ENCODE peak calls at places on chromosomes 7 and 10, in four cellular contexts. X is CD8-positive, alpha-beta T cell; L is thoracic aorta; H is naive thymus-derived CD4-positive, alpha-beta T cell. K is an unnamed sample. For H3K9me3, the result is how much of the 10 kb centered on the place peaks cover.

GRCh38 chr10:71272122-71272771 is 46.8 kb upstream of the SLC29A3 start:
- DNase-seq in X (no peak), L (no peak), H (no peak), K (no peak)

GRCh38 chr7:29488977-29489376 is 74.7 kb upstream of the PRR15 start:
- DNase-seq in X (no peak), L (no peak), H (no peak), K (no peak)

GRCh38 chr10:132637477-132638129 is 100.0 kb downstream of the INPP5A start:
- DNase-seq in X (no peak), L (no peak), H (peak), K (peak)

GRCh38 chr10:12540341-12540781 is 191.0 kb downstream of the CAMK1D start:
- DNase-seq in X (no peak), L (no peak), H (no peak), K (no peak)

GRCh38 chr7:117818241-117818640 is 55.0 kb downstream of the CTTNBP2 start:
- DNase-seq in X (no peak), L (no peak), H (no peak), K (no peak)

GRCh38 chr10:124211921-124212320 is 118.5 kb upstream of the CHST15 start:
- DNase-seq in X (no peak), L (no peak), H (no peak), K (no peak)

GRCh38 chr7:105654994-105655900 is 74.0 kb upstream of the EFCAB10 start:
- DNase-seq in X (no peak), L (no peak), H (no peak), K (no peak)

GRCh38 chr7:68770649-68771048 is 827.6 kb upstream of the AUTS2 start:
- DNase-seq in X (no peak), L (no peak), H (no peak), K (no peak)

GRCh38 chr7:29146888-29147609 is 712 bp upstream of the CPVL start:
- DNase-seq in X (no peak), L (no peak), H (no peak), K (no peak)

GRCh38 chr7:155885162-155886160 is 73.2 kb upstream of the SHH start:
- DNase-seq in X (no peak), L (no peak), H (no peak), K (no peak)

GRCh38 chr7:78510580-78511188 is 712.1 kb downstream of the PHTF2 start:
- DNase-seq in X (no peak), L (no peak), H (no peak), K (no peak)

GRCh38 chr10:35037104-35037503 is 53.0 kb downstream of the CUL2 start:
- DNase-seq in X (no peak), L (no peak), H (no peak), K (no peak)

GRCh38 chr7:12320241-12320640 is 83.4 kb downstream of the VWDE start:
- DNase-seq in X (no peak), L (no peak), H (no peak), K (no peak)

GRCh38 chr7:33444501-33444900 is 315.1 kb downstream of the BBS9 start:
- DNase-seq in X (no peak), L (no peak), H (no peak), K (no peak)

GRCh38 chr7:27553288-27553687 is 109.4 kb downstream of the HIBADH start:
- DNase-seq in X (no peak), L (no peak), H (no peak), K (no peak)

GRCh38 chr7:85426487-85426960 is 239.7 kb upstream of the SEMA3D start:
- DNase-seq in X (no peak), L (no peak), H (no peak), K (no peak)

GRCh38 chr10:127715782-127716378 is 21.1 kb upstream of the FOXI2 start:
- DNase-seq in X (no peak), L (no peak), H (no peak), K (no peak)

GRCh38 chr7:29854257-29854938 is 48.1 kb downstream of the WIPF3 start:
- DNase-seq in X (no peak), L (no peak), H (no peak), K (no peak)

GRCh38 chr7:6376820-6377219 is 70.9 kb downstream of the DAGLB start:
- DNase-seq in X (no peak), L (no peak), H (no peak), K (no peak)

GRCh38 chr10:104259999-104260774 is 5.5 kb downstream of the GSTO1 start:
- DNase-seq in X (no peak), L (no peak), H (no peak), K (no peak)

GRCh38 chr10:48464121-48464870 is 140.6 kb downstream of the ARHGAP22 start:
- DNase-seq in X (no peak), L (no peak), H (no peak), K (no peak)

GRCh38 chr7:26286157-26286556 is 5.5 kb upstream of the SNX10 start:
- DNase-seq in X (no peak), L (no peak), H (no peak), K (no peak)

GRCh38 chr7:107742678-107743566 is 1.0 kb upstream of the CBLL1 start:
- DNase-seq in X (no peak), L (no peak), H (no peak), K (no peak)

GRCh38 chr7:45153238-45153637 is 4.4 kb upstream of the RAMP3 start:
- DNase-seq in X (no peak), L (no peak), H (no peak), K (no peak)

GRCh38 chr7:30278386-30278785 is 6.0 kb upstream of the ZNRF2 start:
- DNase-seq in X (no peak), L (no peak), H (no peak), K (no peak)

GRCh38 chr10:72954230-72954595 is 393 bp downstream of the PLA2G12B start:
- DNase-seq in X (no peak), L (no peak), H (no peak), K (no peak)

GRCh38 chr10:115918812-115919211 is 354.2 kb downstream of the GFRA1 start:
- DNase-seq in X (no peak), L (no peak), H (no peak), K (no peak)

GRCh38 chr10:33287112-33287511 is 47.4 kb downstream of the NRP1 start:
- DNase-seq in X (no peak), L (no peak), H (no peak), K (no peak)

GRCh38 chr10:108496131-108496530 is 1331.6 kb upstream of the SORCS1 start:
- DNase-seq in X (no peak), L (no peak), H (no peak), K (no peak)

GRCh38 chr10:108490931-108491330 is 1326.4 kb upstream of the SORCS1 start:
- DNase-seq in X (no peak), L (no peak), H (no peak), K (no peak)
- H3K9me3 ChIP-seq in X (under half), L (under half), H (under half), K (under half)

GRCh38 chr7:158107806-158108205 is 479.8 kb downstream of the PTPRN2 start:
- DNase-seq in X (no peak), L (no peak), H (no peak), K (no peak)
- H3K9me3 ChIP-seq in X (under half), L (under half), H (under half), K (under half)

DNA sequence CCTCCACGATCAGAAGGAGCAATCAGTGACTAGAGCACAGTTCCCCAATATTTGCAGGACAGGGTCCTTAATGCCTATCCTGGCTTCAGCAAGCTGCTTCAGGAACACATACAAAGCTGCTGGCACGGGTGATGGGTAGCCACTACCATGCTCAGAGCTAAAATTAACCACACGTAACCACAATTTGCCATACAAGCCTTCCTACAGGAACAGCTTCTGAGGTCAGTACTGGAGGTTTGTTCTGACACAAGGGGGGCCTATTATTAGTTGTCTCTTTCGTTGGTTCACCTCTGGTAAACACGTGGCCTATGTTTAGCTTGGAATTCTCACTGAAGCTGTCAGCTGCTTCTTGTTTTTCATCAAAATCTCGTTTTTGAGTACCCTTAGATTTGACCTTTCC is 41.1 kb downstream of the ZNF248 start:
- DNase-seq in X (no peak), L (no peak), H (no peak), K (no peak)
- H3K9me3 ChIP-seq in X (under half), L (half or more), H (half or more), K (under half)

DNA sequence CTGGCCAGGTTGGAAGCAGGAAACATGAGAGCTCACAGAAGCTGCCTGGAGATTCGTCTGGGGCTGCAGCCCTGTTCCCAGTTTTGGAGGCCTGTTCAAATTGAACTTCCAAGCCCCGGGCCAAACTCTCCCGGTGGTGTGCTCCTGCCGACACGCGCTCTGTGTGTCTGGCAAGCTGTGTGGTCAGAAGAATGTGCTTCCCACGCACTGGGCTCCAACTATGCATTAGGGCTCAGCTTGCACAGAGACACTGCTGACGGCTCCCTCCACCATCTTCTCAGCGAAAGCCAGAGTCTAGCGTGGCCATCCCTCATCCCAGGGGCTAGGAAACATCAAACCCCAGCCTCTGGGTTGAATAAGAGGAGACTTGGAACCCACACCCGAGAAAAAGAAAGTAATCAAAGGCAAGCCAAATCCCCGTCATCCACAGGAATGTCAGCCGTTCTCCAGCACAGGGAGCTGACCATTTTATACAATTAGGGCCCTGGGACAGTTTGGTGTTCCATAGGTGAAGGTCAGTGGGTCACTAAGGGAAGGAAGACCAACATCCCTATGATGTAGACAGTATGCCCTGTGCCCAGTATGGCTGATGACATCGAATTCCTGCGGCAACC is 107.2 kb downstream of the FGFR2 start:
- DNase-seq in X (no peak), L (no peak), H (no peak), K (no peak)
- H3K9me3 ChIP-seq in X (under half), L (under half), H (under half), K (under half)

DNA sequence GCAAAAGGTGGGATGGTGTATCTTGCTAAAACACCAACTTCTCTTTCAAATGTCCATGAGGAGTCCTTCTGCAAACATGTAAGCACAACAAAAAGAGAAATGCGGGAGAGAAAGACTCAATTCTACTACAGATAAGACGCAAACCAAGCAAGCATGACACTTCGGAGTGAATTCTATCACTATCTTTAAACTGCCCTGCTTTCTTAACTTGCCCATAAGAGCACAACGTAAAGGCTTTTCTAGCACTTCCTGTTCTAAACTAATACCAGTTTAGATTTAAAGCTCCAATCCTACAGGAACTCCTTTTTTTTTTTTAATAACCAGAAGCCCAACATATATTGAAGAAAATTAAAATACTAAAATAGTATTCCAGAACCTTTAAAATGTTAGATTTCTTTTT is 8.4 kb downstream of the RHEB start:
- DNase-seq in X (no peak), L (no peak), H (no peak), K (no peak)
- H3K9me3 ChIP-seq in X (under half), L (under half), H (under half), K (under half)

K was measured in T-helper 17 cell.